ENCODE peak calls at places on chromosome 9, in eight cellular contexts. Y, F, J, K, T, S, V and D are unnamed samples.

GRCh38 chr9:23826120-23826629 is at the start of gene ELAVL2:
- DNase-seq in T (peak; percentile 79), V (peak; percentile 85), Y (peak; percentile 89), J (peak; percentile 97), S (peak; percentile 64), F (peak; percentile 89), K (peak; percentile 80), D (peak; percentile 78)

GRCh38 chr9:124551472-124552339 is 44.5 kb upstream of the NR5A1 start:
- DNase-seq in S (no peak), T (peak; percentile 34), J (peak; percentile 51), Y (peak; percentile 32), V (no peak), K (peak; percentile 16), F (peak; percentile 58), D (peak; percentile 47)

GRCh38 chr9:70374962-70375618 is 39.4 kb downstream of the KLF9 start:
- DNase-seq in Y (no peak), J (no peak), V (no peak), T (no peak), F (no peak), S (no peak), K (no peak), D (no peak)

GRCh38 chr9:21465859-21466518 is 16.1 kb downstream of the IFNE start:
- DNase-seq in V (no peak), J (peak; percentile 38), T (peak; percentile 27), S (no peak), F (peak; percentile 69), Y (no peak), K (no peak), D (peak; percentile 25)

GRCh38 chr9:110255417-110256141 is 728 bp downstream of the TXN start:
- DNase-seq in S (no peak), K (peak; percentile 47), J (no peak), T (no peak), Y (peak; percentile 75), F (peak; percentile 46), V (peak; percentile 36), D (no peak)

GRCh38 chr9:5633243-5633642 is 4.3 kb downstream of the RIC1 start:
- DNase-seq in J (no peak), K (no peak), Y (no peak), S (no peak), T (no peak), F (peak; percentile 17), V (no peak), D (no peak)

GRCh38 chr9:78091736-78092135 is 60.1 kb upstream of the GNAQ start:
- DNase-seq in F (no peak), T (no peak), Y (no peak), J (no peak), S (no peak), V (no peak), K (no peak), D (no peak)

GRCh38 chr9:8332296-8332695 is 532.7 kb upstream of the DMAC1 start:
- DNase-seq in F (no peak), T (no peak), V (no peak), Y (no peak), S (no peak), J (no peak), K (no peak), D (no peak)

GRCh38 chr9:7534211-7534935 is 265.2 kb downstream of the DMAC1 start:
- DNase-seq in K (no peak), J (no peak), V (no peak), T (no peak), S (no peak), Y (no peak), F (no peak), D (no peak)

DNA sequence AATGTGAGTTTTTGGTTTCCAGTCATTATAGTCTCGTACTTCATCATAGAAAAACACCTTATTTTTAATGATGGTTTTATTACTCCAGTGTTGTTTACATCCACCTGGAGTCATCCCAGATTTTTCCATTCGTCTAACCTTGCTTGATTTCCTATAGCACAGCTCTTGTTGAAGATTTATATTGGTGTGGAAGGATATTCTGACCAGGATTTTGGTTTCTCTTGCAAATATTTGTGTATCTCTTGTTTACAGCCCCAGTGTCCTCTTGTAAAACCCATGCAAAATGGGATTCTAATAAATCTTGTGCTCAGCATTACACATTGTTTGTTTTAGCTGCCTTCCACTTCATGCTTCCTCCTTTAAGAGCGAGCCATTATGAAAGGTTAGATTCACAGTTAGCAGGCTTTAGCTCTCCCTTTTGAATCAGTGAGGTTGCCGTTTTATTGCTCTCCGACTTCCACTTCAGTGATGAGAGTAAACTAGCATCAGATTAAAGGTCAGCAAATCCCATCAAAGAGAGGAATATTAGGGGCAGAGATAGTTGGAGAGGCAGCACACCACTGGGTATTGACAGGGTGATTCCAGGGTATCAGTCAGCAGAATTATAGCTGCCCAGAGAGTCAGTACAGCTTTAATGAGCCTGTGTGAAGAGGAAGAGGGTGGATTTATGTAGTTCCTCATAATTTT is 157.1 kb downstream of the PBX3 start:
- DNase-seq in V (no peak), J (no peak), F (no peak), T (no peak), K (no peak), Y (no peak), S (no peak), D (no peak)
- H3K4me3 ChIP-seq in V (no peak overlapping the region), J (no peak overlapping the region), F (no peak overlapping the region), T (no peak overlapping the region), K (no peak overlapping the region), Y (no peak overlapping the region), S (no peak overlapping the region), D (no peak overlapping the region)

DNA sequence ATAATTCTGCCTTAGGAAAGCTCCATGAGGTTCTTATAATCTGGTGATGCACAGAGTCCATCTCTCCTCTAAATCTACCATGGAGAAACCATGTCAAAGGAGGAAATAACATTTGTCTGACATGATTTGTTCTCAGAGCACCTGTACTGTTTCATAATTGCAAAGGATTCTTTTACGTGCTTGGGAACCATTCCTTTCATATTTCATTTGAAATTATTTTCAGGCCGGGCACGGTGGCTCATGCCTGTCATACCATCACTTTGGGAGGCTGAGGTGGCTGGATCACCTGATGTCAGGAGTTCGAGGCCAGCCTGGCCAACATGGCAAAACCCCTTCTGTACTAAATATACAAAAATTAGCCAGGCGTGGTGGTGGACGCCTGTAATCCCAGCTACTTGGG is 65.4 kb downstream of the UGCG start:
- DNase-seq in V (no peak), K (no peak), T (no peak), F (no peak), S (no peak), Y (no peak), J (no peak), D (no peak)
- H3K4me3 ChIP-seq in V (no peak overlapping the region), K (no peak overlapping the region), T (no peak overlapping the region), F (no peak overlapping the region), S (no peak overlapping the region), Y (no peak overlapping the region), J (no peak overlapping the region), D (no peak overlapping the region)

GRCh38 chr9:126965077-126965476 is 50.5 kb downstream of the RALGPS1 start:
- DNase-seq in V (no peak), K (no peak), J (no peak), T (no peak), Y (no peak), S (no peak), F (peak; percentile 20), D (no peak)
- H3K4me3 ChIP-seq in V (no peak overlapping the region), K (no peak overlapping the region), J (no peak overlapping the region), T (no peak overlapping the region), Y (no peak overlapping the region), S (no peak overlapping the region), F (no peak overlapping the region), D (no peak overlapping the region)

GRCh38 chr9:100086097-100086496 is 12.7 kb downstream of the ERP44 start:
- DNase-seq in J (no peak), T (no peak), V (no peak), S (no peak), K (no peak), F (no peak), Y (no peak), D (no peak)

GRCh38 chr9:100084145-100084478 is 14.7 kb downstream of the ERP44 start:
- DNase-seq in J (no peak), T (no peak), K (no peak), V (no peak), Y (no peak), F (no peak), S (no peak), D (no peak)

GRCh38 chr9:100084734-100085133 is 14.1 kb downstream of the ERP44 start:
- DNase-seq in S (no peak), K (no peak), V (no peak), F (no peak), T (no peak), J (no peak), Y (no peak), D (no peak)

GRCh38 chr9:100082786-100083185 is 16.0 kb downstream of the ERP44 start:
- DNase-seq in V (no peak), K (no peak), J (no peak), F (peak; percentile 50), T (no peak), S (peak; percentile 17), Y (no peak), D (no peak)

GRCh38 chr9:100083448-100084144 is 15.2 kb downstream of the ERP44 start:
- DNase-seq in S (no peak), Y (no peak), V (no peak), K (no peak), F (no peak), T (no peak), J (no peak), D (no peak)
- H3K4me3 ChIP-seq in S (no peak overlapping the region), Y (no peak overlapping the region), V (no peak overlapping the region), K (no peak overlapping the region), F (no peak overlapping the region), T (no peak overlapping the region), J (no peak overlapping the region), D (no peak overlapping the region)

GRCh38 chr9:121652037-121652837 is 803 bp downstream of the DAB2IP start:
- DNase-seq in S (no peak), F (no peak), K (peak; percentile 54), T (no peak), V (no peak), J (no peak), Y (peak; percentile 70), D (no peak)

GRCh38 chr9:121651295-121652036 is at the start of gene DAB2IP:
- DNase-seq in Y (peak; percentile 64), T (no peak), V (no peak), K (peak; percentile 60), J (no peak), F (no peak), S (no peak), D (no peak)

GRCh38 chr9:121651014-121651294 is 480 bp upstream of the DAB2IP start:
- DNase-seq in T (no peak), F (no peak), K (no peak), Y (no peak), V (no peak), S (no peak), J (no peak), D (no peak)

GRCh38 chr9:121654497-121655140 is 3.2 kb downstream of the DAB2IP start:
- DNase-seq in S (no peak), Y (peak; percentile 40), J (no peak), T (no peak), K (no peak), F (no peak), V (no peak), D (no peak)

GRCh38 chr9:121652838-121653231 is 1.4 kb downstream of the DAB2IP start:
- DNase-seq in K (no peak), Y (no peak), T (no peak), S (no peak), F (no peak), J (no peak), V (no peak), D (no peak)
- H3K4me3 ChIP-seq in K (peak overlapping the region; percentile 80), Y (no peak overlapping the region), T (peak overlapping the region; percentile 69), S (peak overlapping the region; percentile 60), F (no peak overlapping the region), J (no peak overlapping the region), V (peak overlapping the region; percentile 90), D (peak overlapping the region; percentile 75)

GRCh38 chr9:14961372-14962068 is 51.3 kb upstream of the FREM1 start:
- DNase-seq in J (no peak), K (no peak), V (no peak), S (no peak), Y (peak; percentile 61), F (peak; percentile 17), T (no peak), D (peak; percentile 16)
- H3K4me3 ChIP-seq in J (no peak overlapping the region), K (no peak overlapping the region), V (peak overlapping the region; percentile 0), S (no peak overlapping the region), Y (no peak overlapping the region), F (no peak overlapping the region), T (no peak overlapping the region), D (no peak overlapping the region)